ENCODE peak calls at places on chromosomes 5 and 9, in nine cellular contexts. I is cardiac muscle cell, G is SJCRH30, X is prostate gland, P is aorta, E is transverse colon, J is mesenchymal stem cell, R is neuronal stem cell, B is fibroblast of lung. U is an unnamed sample.

GRCh38 chr5:134803821-134804220 is 41.9 kb upstream of the C5orf24 start:
- DNase-seq in I (no peak), G (no peak), X (no peak), P (no peak), E (no peak), J (no peak), R (no peak), B (no peak), U (no peak)

GRCh38 chr5:141855265-141856029 is 22.8 kb downstream of the PCDH1 start:
- DNase-seq in I (no peak), G (peak), X (no peak), P (peak), E (no peak), J (no peak), R (no peak), B (no peak), U (no peak)

GRCh38 chr9:70772591-70772990 is 348.8 kb downstream of the TRPM3 start:
- DNase-seq in I (no peak), G (no peak), X (no peak), P (no peak), E (no peak), J (no peak), R (no peak), B (no peak), U (no peak)

GRCh38 chr5:58842851-58843250 is 260.0 kb downstream of the RAB3C start:
- DNase-seq in I (peak), G (no peak), X (no peak), P (no peak), E (no peak), J (peak), R (no peak), B (no peak), U (no peak)

GRCh38 chr9:103798620-103799019 is 295.5 kb upstream of the SMC2 start:
- DNase-seq in I (peak), G (no peak), X (no peak), P (no peak), E (no peak), J (peak), R (no peak), B (peak), U (peak)

GRCh38 chr5:116044073-116044472 is 11.8 kb downstream of the ARL14EPL start:
- DNase-seq in I (no peak), G (no peak), X (no peak), P (no peak), E (no peak), J (no peak), R (no peak), B (no peak), U (no peak)

GRCh38 chr5:88826959-88827585 is 55.9 kb downstream of the MEF2C start:
- DNase-seq in I (peak), G (no peak), X (no peak), P (peak), E (peak), J (peak), R (no peak), B (peak), U (no peak)

GRCh38 chr9:87878930-87879603 is 3.6 kb upstream of the SPATA31E1 start:
- DNase-seq in I (peak), G (no peak), X (no peak), P (no peak), E (no peak), J (peak), R (no peak), B (peak), U (no peak)

GRCh38 chr9:135329571-135330306 is 149.8 kb upstream of the PPP1R26 start:
- DNase-seq in I (no peak), G (no peak), X (no peak), P (peak), E (no peak), J (no peak), R (no peak), B (no peak), U (no peak)

GRCh38 chr9:127955294-127956015 is 17.8 kb upstream of the DPM2 start:
- DNase-seq in I (no peak), G (peak), X (peak), P (no peak), E (peak), J (no peak), R (no peak), B (peak), U (peak)

GRCh38 chr5:155746340-155747038 is 580.5 kb upstream of the SGCD start:
- DNase-seq in I (no peak), G (no peak), X (no peak), P (no peak), E (no peak), J (no peak), R (no peak), B (no peak), U (no peak)

DNA sequence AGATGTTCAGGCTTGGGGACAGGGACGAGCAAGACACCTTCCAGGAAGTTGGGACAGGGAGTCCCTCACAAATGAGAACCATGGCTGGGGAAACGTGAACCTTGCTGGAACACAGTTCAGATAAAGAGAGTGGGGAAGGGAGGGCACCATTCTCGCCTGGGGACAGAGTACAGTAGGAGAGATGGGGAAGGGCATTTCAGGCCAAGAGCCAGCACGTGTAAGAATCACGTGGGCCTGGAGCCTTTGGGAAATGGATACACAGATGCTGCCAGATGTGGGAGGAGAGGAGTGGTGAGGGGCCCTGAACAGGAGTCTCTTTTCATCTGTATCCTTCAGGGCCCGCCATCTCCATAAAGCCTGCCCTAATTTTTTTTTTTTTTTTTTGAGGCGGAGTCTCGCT is 13.7 kb downstream of the CLTB start:
- DNase-seq in I (peak), G (no peak), X (no peak), P (peak), E (peak), J (no peak), R (no peak), B (no peak), U (no peak)
- H3K27ac ChIP-seq in I (peak), G (no peak), X (no peak), P (no peak), E (peak), J (no peak), R (no peak), B (no peak), U (peak)

GRCh38 chr5:77259479-77259878 is 49.0 kb downstream of the PDE8B start:
- DNase-seq in I (no peak), G (no peak), X (no peak), P (no peak), E (no peak), J (no peak), R (no peak), B (peak), U (no peak)

GRCh38 chr5:77258652-77259051 is 48.2 kb downstream of the PDE8B start:
- DNase-seq in I (no peak), G (no peak), X (no peak), P (no peak), E (no peak), J (no peak), R (no peak), B (no peak), U (no peak)

GRCh38 chr5:77267496-77267895 is 57.0 kb downstream of the PDE8B start:
- DNase-seq in I (no peak), G (no peak), X (no peak), P (no peak), E (no peak), J (no peak), R (no peak), B (no peak), U (no peak)

GRCh38 chr5:77266291-77266690 is 55.8 kb downstream of the PDE8B start:
- DNase-seq in I (no peak), G (peak), X (no peak), P (no peak), E (no peak), J (peak), R (no peak), B (peak), U (no peak)

GRCh38 chr5:77262685-77263084 is 52.2 kb downstream of the PDE8B start:
- DNase-seq in I (no peak), G (no peak), X (no peak), P (no peak), E (no peak), J (peak), R (no peak), B (no peak), U (no peak)
- H3K27ac ChIP-seq in I (no peak), G (no peak), X (no peak), P (no peak), E (no peak), J (no peak), R (no peak), B (no peak), U (no peak)

GRCh38 chr9:136980669-136981478 is 1.9 kb upstream of the LCNL1 start:
- DNase-seq in I (no peak), G (no peak), X (no peak), P (no peak), E (no peak), J (no peak), R (no peak), B (no peak), U (no peak)

GRCh38 chr9:136979769-136980587 is 2.7 kb downstream of the PTGDS start:
- DNase-seq in I (no peak), G (no peak), X (no peak), P (no peak), E (no peak), J (no peak), R (no peak), B (no peak), U (no peak)

GRCh38 chr9:136977223-136978072 is at the start of gene PTGDS:
- DNase-seq in I (peak), G (no peak), X (no peak), P (no peak), E (no peak), J (peak), R (no peak), B (no peak), U (no peak)

GRCh38 chr9:136978073-136978864 is 965 bp downstream of the PTGDS start:
- DNase-seq in I (peak), G (no peak), X (peak), P (peak), E (peak), J (peak), R (peak), B (peak), U (no peak)

GRCh38 chr9:136978865-136979544 is 1.7 kb downstream of the PTGDS start:
- DNase-seq in I (no peak), G (no peak), X (no peak), P (no peak), E (no peak), J (no peak), R (no peak), B (no peak), U (no peak)
- H3K27ac ChIP-seq in I (no peak), G (no peak), X (no peak), P (no peak), E (no peak), J (no peak), R (no peak), B (no peak), U (no peak)

GRCh38 chr5:97498657-97499056 is 315.6 kb upstream of the RIOK2 start:
- DNase-seq in I (no peak), G (no peak), X (no peak), P (no peak), E (no peak), J (no peak), R (no peak), B (no peak), U (no peak)

GRCh38 chr5:97495301-97495700 is 312.3 kb upstream of the RIOK2 start:
- DNase-seq in I (no peak), G (no peak), X (no peak), P (no peak), E (no peak), J (no peak), R (no peak), B (no peak), U (no peak)

GRCh38 chr5:97494465-97494864 is 311.4 kb upstream of the RIOK2 start:
- DNase-seq in I (no peak), G (no peak), X (no peak), P (no peak), E (no peak), J (no peak), R (no peak), B (no peak), U (no peak)

GRCh38 chr5:97499605-97500004 is 316.6 kb upstream of the RIOK2 start:
- DNase-seq in I (peak), G (no peak), X (no peak), P (no peak), E (no peak), J (no peak), R (no peak), B (peak), U (no peak)

GRCh38 chr5:97496037-97496436 is 313.0 kb upstream of the RIOK2 start:
- DNase-seq in I (no peak), G (no peak), X (no peak), P (no peak), E (no peak), J (no peak), R (no peak), B (no peak), U (no peak)
- H3K27ac ChIP-seq in I (no peak), G (no peak), X (no peak), P (no peak), E (no peak), J (no peak), R (no peak), B (no peak), U (no peak)

GRCh38 chr5:5787366-5787765 is 364.9 kb downstream of the ICE1 start:
- DNase-seq in I (no peak), G (no peak), X (no peak), P (no peak), E (no peak), J (no peak), R (no peak), B (no peak), U (no peak)
- H3K27ac ChIP-seq in I (no peak), G (no peak), X (no peak), P (no peak), E (no peak), J (no peak), R (no peak), B (no peak), U (no peak)

DNA sequence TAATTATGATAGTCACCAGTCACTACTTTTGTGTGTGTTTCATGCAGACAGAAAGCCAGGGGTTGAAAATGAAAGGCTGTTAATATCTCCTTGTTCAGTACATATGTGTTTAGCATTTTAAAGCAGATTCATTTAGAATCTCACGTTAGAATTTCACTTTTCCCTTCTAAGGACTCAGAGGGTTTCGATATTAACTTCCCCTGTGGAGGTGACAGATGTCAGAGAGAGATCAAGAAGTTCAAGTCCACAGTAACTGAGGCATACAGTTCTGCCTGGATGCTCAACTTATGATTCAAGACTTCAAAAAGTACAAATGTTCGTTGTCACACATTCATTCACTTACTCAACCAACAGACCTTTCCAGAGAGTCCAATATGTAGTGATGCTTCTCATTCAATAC is 251.1 kb downstream of the EBF1 start:
- DNase-seq in I (no peak), G (no peak), X (no peak), P (no peak), E (no peak), J (no peak), R (no peak), B (no peak), U (no peak)
- H3K27ac ChIP-seq in I (no peak), G (no peak), X (no peak), P (no peak), E (no peak), J (no peak), R (no peak), B (no peak), U (no peak)

GRCh38 chr5:113152053-113152452 is 175.5 kb downstream of the DCP2 start:
- DNase-seq in I (no peak), G (no peak), X (no peak), P (no peak), E (no peak), J (no peak), R (no peak), B (no peak), U (no peak)
- H3K27ac ChIP-seq in I (no peak), G (no peak), X (no peak), P (no peak), E (no peak), J (no peak), R (no peak), B (no peak), U (no peak)